ENCODE peak calls at places on chromosome 15, in seven cellular contexts. V is GM12865, M is body of pancreas, Z is GM13976, C is transverse colon, F is kidney epithelial cell, Q is cardiac muscle cell. Y is an unnamed sample.

GRCh38 chr15:45199136-45199810 is 11.5 kb upstream of the SHF start:
- DNase-seq in V (peak), M (no peak), Z (no peak), C (peak), F (no peak), Q (peak), Y (peak)

GRCh38 chr15:96736384-96736783 is 405.9 kb downstream of the NR2F2 start:
- DNase-seq in V (no peak), M (no peak), Z (no peak), C (no peak), F (no peak), Q (no peak), Y (no peak)

GRCh38 chr15:70164156-70164900 is 66.6 kb upstream of the TLE3 start:
- DNase-seq in V (no peak), M (no peak), Z (no peak), C (no peak), F (no peak), Q (no peak), Y (no peak)

GRCh38 chr15:49423021-49423420 is at the start of gene FGF7:
- DNase-seq in V (no peak), M (no peak), Z (no peak), C (no peak), F (no peak), Q (peak), Y (no peak)

GRCh38 chr15:57772223-57772957 is 65.9 kb downstream of the POLR2M start:
- DNase-seq in V (no peak), M (no peak), Z (no peak), C (no peak), F (peak), Q (no peak), Y (no peak)

GRCh38 chr15:36497903-36498302 is 81.5 kb upstream of the CDIN1 start:
- DNase-seq in V (peak), M (no peak), Z (no peak), C (no peak), F (no peak), Q (no peak), Y (no peak)

GRCh38 chr15:39598958-39599845 is 18.3 kb downstream of the THBS1 start:
- DNase-seq in V (no peak), M (no peak), Z (no peak), C (no peak), F (no peak), Q (no peak), Y (no peak)

GRCh38 chr15:27623149-27623548 is 476.0 kb downstream of the OCA2 start:
- DNase-seq in V (no peak), M (no peak), Z (no peak), C (no peak), F (no peak), Q (no peak), Y (no peak)

GRCh38 chr15:90291679-90292356 is 26.3 kb downstream of the NGRN start:
- DNase-seq in V (peak), M (peak), Z (peak), C (peak), F (no peak), Q (peak), Y (peak)

GRCh38 chr15:90201150-90201943 is at the start of gene SEMA4B:
- DNase-seq in V (peak), M (peak), Z (peak), C (peak), F (no peak), Q (peak), Y (peak)

GRCh38 chr15:71160976-71161375 is 45.7 kb downstream of the THSD4 start:
- DNase-seq in V (no peak), M (no peak), Z (no peak), C (no peak), F (no peak), Q (no peak), Y (no peak)

GRCh38 chr15:70955151-70955550 is 62.5 kb downstream of the LRRC49 start:
- DNase-seq in V (no peak), M (no peak), Z (no peak), C (no peak), F (no peak), Q (no peak), Y (no peak)

GRCh38 chr15:59244337-59244736 is 37.7 kb downstream of the LDHAL6B start:
- DNase-seq in V (peak), M (no peak), Z (peak), C (no peak), F (peak), Q (no peak), Y (peak)

GRCh38 chr15:82539690-82540054 is 585 bp downstream of the RPS17 start:
- DNase-seq in V (no peak), M (peak), Z (no peak), C (peak), F (no peak), Q (no peak), Y (no peak)

GRCh38 chr15:56838085-56838484 is 80.4 kb upstream of the TCF12 start:
- DNase-seq in V (peak), M (no peak), Z (no peak), C (no peak), F (no peak), Q (no peak), Y (no peak)

DNA sequence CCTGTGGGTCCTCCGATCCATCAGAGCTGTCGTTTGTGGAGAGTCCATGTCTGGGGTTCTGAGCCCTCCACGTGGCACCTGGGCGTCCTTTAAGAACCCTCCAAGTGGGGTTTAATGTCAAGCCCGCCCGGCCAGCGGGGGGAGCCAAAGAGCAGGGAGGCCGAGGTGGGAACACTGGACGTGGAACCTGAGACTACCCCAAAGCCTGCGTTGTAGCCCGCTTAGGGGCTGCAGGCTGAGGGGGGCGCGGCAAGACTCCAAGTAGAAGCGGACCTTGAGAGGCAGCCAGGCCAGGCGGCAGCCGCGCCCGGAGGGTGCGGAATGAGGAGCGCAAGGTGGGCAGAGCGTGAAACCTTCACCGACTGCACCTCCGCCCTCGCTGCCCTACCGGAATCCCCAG is 126.2 kb upstream of the ATP10A start:
- DNase-seq in V (no peak), M (no peak), Z (no peak), C (no peak), F (no peak), Q (no peak), Y (peak)
- TF ChIP-seq CTCF in V (no peak), M (no peak), Z (no peak), C (no peak), F (peak), Q (no peak), Y (no peak)

DNA sequence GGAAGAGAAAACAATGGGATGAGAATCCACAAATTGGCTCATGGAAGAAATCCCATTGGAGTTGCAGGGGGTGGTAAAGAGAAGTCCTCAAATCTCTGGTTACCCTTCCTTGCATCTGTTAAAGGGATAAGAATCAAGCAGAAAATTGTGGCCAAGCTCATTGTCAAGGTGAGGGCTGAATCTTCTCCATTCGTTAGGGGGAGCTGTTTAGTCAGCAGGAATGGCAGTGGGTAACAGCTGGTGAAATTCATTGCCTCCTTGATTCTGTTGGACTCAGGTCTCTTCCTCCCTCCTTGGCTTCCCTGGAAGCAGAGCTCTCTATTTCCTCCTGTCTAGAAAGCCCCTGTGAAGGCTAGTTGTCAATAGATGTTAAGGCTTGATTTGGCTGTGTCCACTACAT is 343.1 kb upstream of the SEMA6D start:
- DNase-seq in V (no peak), M (no peak), Z (no peak), C (no peak), F (no peak), Q (peak), Y (no peak)
- TF ChIP-seq CTCF in V (no peak), M (peak), Z (no peak), C (no peak), F (peak), Q (peak), Y (no peak)

DNA sequence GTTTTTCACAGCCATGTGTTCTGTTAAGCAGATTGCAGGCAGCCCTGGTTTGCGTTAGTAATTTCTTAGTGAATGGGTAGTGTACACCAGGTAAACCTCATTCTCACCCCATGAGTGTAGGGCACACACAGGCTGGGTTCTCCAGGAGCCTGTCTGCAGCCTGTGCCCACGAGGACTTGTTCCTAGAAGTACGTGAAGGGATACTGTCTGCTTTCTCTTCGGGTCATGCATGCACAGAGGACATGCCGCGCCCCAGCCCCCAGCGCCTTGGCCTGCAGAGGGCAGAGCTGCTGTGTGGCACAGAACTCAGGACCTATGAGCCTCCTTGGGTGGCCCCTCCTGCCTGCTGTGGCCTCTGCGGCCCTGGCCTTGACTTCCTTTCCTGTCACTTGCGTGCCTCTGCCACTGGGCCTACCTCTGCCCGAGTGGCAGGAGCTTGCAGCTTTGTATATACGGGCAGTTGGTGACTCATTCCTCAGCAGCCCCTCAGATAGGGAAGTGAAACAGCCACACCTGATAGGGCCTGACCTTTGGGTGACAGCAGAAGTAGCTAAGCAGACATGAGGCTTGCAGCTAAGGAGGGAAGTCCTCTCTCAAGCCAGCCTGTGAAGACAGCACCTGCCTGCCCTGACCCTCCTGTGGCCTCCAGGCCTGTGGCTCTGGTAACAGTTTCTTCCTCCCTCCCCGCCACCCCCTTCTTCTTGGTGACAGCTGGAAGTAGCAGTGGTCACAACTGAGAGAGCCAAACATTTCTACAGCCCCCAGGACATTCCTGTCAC is 19.5 kb downstream of the PPCDC start:
- DNase-seq in V (peak), M (peak), Z (peak), C (peak), F (no peak), Q (peak), Y (peak)
- TF ChIP-seq CTCF in V (peak), M (peak), Z (peak), C (peak), F (peak), Q (peak), Y (peak)

GRCh38 chr15:79185199-79185598 is 94.6 kb upstream of the RASGRF1 start:
- DNase-seq in V (peak), M (no peak), Z (peak), C (no peak), F (no peak), Q (no peak), Y (peak)
- TF ChIP-seq CTCF in V (peak), M (no peak), Z (peak), C (no peak), F (peak), Q (peak), Y (no peak)

GRCh38 chr15:74240002-74240568 is 4.0 kb downstream of the CCDC33 start:
- DNase-seq in V (peak), M (peak), Z (no peak), C (peak), F (peak), Q (no peak), Y (no peak)
- TF ChIP-seq CTCF in V (peak), M (peak), Z (no peak), C (peak), F (peak), Q (peak), Y (no peak)

DNA sequence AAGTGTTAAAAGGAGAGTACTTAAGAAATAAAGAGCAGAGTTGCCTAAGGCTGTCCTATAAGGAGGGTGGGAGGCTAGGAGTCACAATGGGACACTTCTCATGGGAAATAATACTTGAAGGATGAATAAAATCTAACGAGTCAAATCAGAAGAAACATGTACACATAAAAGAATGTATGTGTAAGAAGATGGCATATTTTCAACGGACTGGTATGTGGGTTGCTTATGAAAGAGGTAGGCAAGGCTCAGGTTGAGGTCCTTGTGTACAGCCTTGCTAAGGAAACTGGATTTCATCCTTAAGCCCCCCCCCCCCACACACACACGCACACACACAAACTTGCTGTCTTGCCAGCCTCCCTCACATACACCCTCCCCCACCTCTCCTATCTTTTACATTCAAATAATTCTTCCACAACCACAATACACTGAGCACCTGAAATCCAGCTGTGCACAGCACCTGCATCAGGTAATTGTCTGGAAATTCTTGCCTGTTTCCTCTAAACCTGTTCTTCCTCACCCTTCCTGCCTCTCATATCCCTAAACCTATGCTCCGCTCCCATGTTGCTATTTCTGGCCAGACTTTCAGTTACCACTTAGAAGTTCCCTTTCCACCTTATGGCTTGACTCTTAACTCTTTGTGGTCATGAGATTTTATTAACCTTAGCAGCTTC is 79.2 kb downstream of the FMN1 start:
- DNase-seq in V (no peak), M (no peak), Z (no peak), C (no peak), F (no peak), Q (peak), Y (no peak)
- TF ChIP-seq CTCF in V (no peak), M (no peak), Z (no peak), C (no peak), F (no peak), Q (no peak), Y (no peak)

GRCh38 chr15:29821416-29822099 is 710 bp downstream of the TJP1 start:
- DNase-seq in V (peak), M (peak), Z (peak), C (peak), F (no peak), Q (peak), Y (peak)
- TF ChIP-seq CTCF in V (no peak), M (peak), Z (no peak), C (no peak), F (peak), Q (peak), Y (no peak)

GRCh38 chr15:52789601-52790165 is 453 bp downstream of the ONECUT1 start:
- DNase-seq in V (peak), M (peak), Z (peak), C (no peak), F (no peak), Q (peak), Y (no peak)
- TF ChIP-seq CTCF in V (no peak), M (no peak), Z (no peak), C (no peak), F (no peak), Q (no peak), Y (no peak)